ENCODE peak calls at places on chromosome 5, in six cellular contexts. P is D341Med; Q is ecto neural progenitor cell; K is iPS-NIHi11; E is stimulated activated CD4-positive, alpha-beta T cell treated with anti-CD3 and anti-CD28 coated beads, Interleukin-1b, Interleukin-23, amount 100 ng/mL, for 48 hours; N is left ventricle myocardium superior. A is an unnamed sample.

GRCh38 chr5:115274584-115274983 is 11.9 kb upstream of the PGGT1B start:
- DNase-seq in K (no peak), N (no peak), Q (no peak), E (no peak), P (no peak), A (no peak)

GRCh38 chr5:143014017-143014651 is 244.0 kb downstream of the ARHGAP26 start:
- DNase-seq in P (peak; percentile 67), Q (peak; percentile 70), K (peak; percentile 70), E (peak; percentile 51), N (peak; percentile 47), A (peak; percentile 59)

GRCh38 chr5:74492230-74492629 is 148.3 kb downstream of the ENC1 start:
- DNase-seq in Q (no peak), P (no peak), N (no peak), K (no peak), E (no peak), A (no peak)

GRCh38 chr5:95856501-95856981 is 34.0 kb upstream of the GLRX start:
- DNase-seq in N (no peak), E (no peak), P (no peak), K (no peak), Q (no peak), A (no peak)

GRCh38 chr5:9538504-9538903 is 7.4 kb downstream of the SEMA5A start:
- DNase-seq in Q (no peak), K (no peak), P (no peak), E (no peak), N (no peak), A (no peak)

GRCh38 chr5:124957063-124957462 is 210.6 kb upstream of the ZNF608 start:
- DNase-seq in K (no peak), E (no peak), Q (no peak), P (no peak), N (no peak), A (no peak)

GRCh38 chr5:130278136-130278535 is 373.9 kb downstream of the CHSY3 start:
- DNase-seq in Q (no peak), N (no peak), E (no peak), K (no peak), P (no peak), A (peak; percentile 12)

GRCh38 chr5:14510156-14510734 is 71.3 kb upstream of the OTULINL start:
- DNase-seq in E (no peak), Q (no peak), P (no peak), K (no peak), N (no peak), A (peak; percentile 25)

GRCh38 chr5:14945450-14945849 is 73.9 kb upstream of the ANKH start:
- DNase-seq in E (no peak), Q (no peak), P (no peak), N (no peak), K (no peak), A (no peak)

GRCh38 chr5:40321514-40321913 is 358.2 kb upstream of the PTGER4 start:
- DNase-seq in P (no peak), Q (no peak), N (no peak), E (no peak), K (no peak), A (no peak)

GRCh38 chr5:145752947-145753346 is 82.2 kb downstream of the PRELID2 start:
- DNase-seq in N (no peak), K (peak; percentile 17), Q (no peak), E (no peak), P (no peak), A (no peak)

GRCh38 chr5:43769576-43770352 is 166.8 kb downstream of the NNT start:
- DNase-seq in N (no peak), P (no peak), K (no peak), Q (no peak), E (no peak), A (no peak)

GRCh38 chr5:16588434-16589214 is 28.2 kb downstream of the RETREG1 start:
- DNase-seq in K (no peak), N (peak; percentile 43), P (no peak), Q (no peak), E (no peak), A (no peak)

GRCh38 chr5:97044057-97044456 is 98.4 kb downstream of the LIX1 start:
- DNase-seq in N (peak; percentile 40), Q (peak; percentile 66), E (no peak), K (peak; percentile 58), P (peak; percentile 27), A (peak; percentile 31)

GRCh38 chr5:108484035-108484434 is 102.1 kb upstream of the FBXL17 start:
- DNase-seq in P (no peak), K (no peak), E (no peak), N (no peak), Q (no peak), A (no peak)

GRCh38 chr5:43561346-43561745 is 4.5 kb upstream of the PAIP1 start:
- DNase-seq in P (no peak), K (no peak), E (no peak), N (no peak), Q (no peak), A (no peak)

GRCh38 chr5:90560771-90561170 is 2.2 kb downstream of the ADGRV1 start:
- DNase-seq in N (no peak), P (no peak), K (no peak), Q (no peak), E (no peak), A (no peak)

GRCh38 chr5:122908108-122908507 is 62.7 kb downstream of the SNX24 start:
- DNase-seq in K (no peak), Q (no peak), P (no peak), N (no peak), E (no peak), A (no peak)

GRCh38 chr5:106801554-106801953 is 869.2 kb downstream of the EFNA5 start:
- DNase-seq in P (no peak), E (no peak), K (no peak), Q (no peak), N (no peak), A (no peak)

GRCh38 chr5:137751869-137752491 is 2.2 kb downstream of the HNRNPA0 start:
- DNase-seq in K (peak; percentile 30), P (peak; percentile 43), N (no peak), Q (no peak), E (no peak), A (peak; percentile 20)